ENCODE peak calls at places on chromosomes 13 and 19, in six cellular contexts. I, L, A, M, J and U are unnamed samples.

GRCh38 chr19:14366529-14366928 is 14.7 kb upstream of the ADGRE5 start:
- DNase-seq in I (peak; percentile 93), L (peak; percentile 94), M (peak; percentile 69), J (peak; percentile 69), A (peak; percentile 95), U (peak; percentile 96)

GRCh38 chr13:30107126-30107525 is 200.2 kb downstream of the KATNAL1 start:
- DNase-seq in L (no peak), J (no peak), I (no peak), M (no peak), A (no peak), U (no peak)

GRCh38 chr19:33777351-33777750 is 19.3 kb upstream of the KCTD15 start:
- DNase-seq in L (peak; percentile 75), M (no peak), A (no peak), I (no peak), J (no peak), U (no peak)

GRCh38 chr19:49679832-49680472 is 2.9 kb downstream of the PRMT1 start:
- DNase-seq in L (peak; percentile 49), M (no peak), I (no peak), J (no peak), A (no peak), U (no peak)

GRCh38 chr19:30662211-30662861 is 290.2 kb downstream of the ZNF536 start:
- DNase-seq in A (peak; percentile 22), I (no peak), M (no peak), J (peak; percentile 44), L (no peak), U (no peak)

GRCh38 chr13:38366954-38367645 is 17.4 kb downstream of the UFM1 start:
- DNase-seq in I (no peak), L (no peak), A (no peak), J (no peak), M (no peak), U (no peak)

GRCh38 chr19:32311371-32311770 is 34.0 kb upstream of the ZNF507 start:
- DNase-seq in I (no peak), M (no peak), A (no peak), L (no peak), J (no peak), U (no peak)

GRCh38 chr19:16208847-16209246 is 11.1 kb downstream of the AP1M1 start:
- DNase-seq in L (peak; percentile 38), A (no peak), J (no peak), I (no peak), M (peak; percentile 40), U (no peak)

GRCh38 chr19:41744850-41745249 is 10.5 kb upstream of the CEACAM6 start:
- DNase-seq in A (no peak), I (no peak), M (no peak), J (no peak), L (no peak), U (no peak)

GRCh38 chr13:90746230-90746629 is 601.3 kb upstream of the MIR17HG start:
- DNase-seq in J (no peak), A (no peak), L (no peak), I (no peak), M (no peak), U (no peak)

GRCh38 chr13:23902975-23903905 is 5.9 kb upstream of the C1QTNF9B start:
- DNase-seq in I (peak; percentile 52), M (no peak), A (no peak), J (no peak), L (no peak), U (no peak)

GRCh38 chr19:10299545-10300458 is 9.8 kb downstream of the ZGLP1 start:
- DNase-seq in A (no peak), M (no peak), L (no peak), I (no peak), J (no peak), U (no peak)

DNA sequence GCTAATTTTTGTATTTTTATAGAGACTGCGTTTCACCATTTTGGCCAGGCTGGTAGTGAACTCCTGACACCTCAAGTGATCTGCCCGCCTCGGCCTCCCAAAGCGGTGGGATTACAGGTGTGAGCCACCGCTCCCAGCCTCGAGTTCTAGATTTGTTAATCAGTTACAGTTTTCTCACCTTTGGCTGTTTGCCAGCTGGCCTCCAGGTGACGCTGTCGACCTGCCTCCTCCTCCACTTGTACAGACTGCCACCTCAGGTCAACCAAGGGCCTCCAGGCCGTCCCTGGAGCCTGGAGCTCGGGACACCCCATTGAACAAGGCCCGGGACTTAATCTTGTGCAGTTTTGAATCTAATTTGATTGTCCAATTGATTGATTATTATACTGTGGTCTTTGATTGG is 45.5 kb downstream of the IER2 start:
- DNase-seq in M (no peak), I (peak; percentile 86), A (peak; percentile 83), L (peak; percentile 85), J (peak; percentile 80), U (no peak)
- TF ChIP-seq CTCF in M (no peak), I (peak; percentile 94), A (peak; percentile 23), L (no peak), J (peak; percentile 88), U (no peak)

GRCh38 chr19:17448190-17448967 is at the start of gene TMEM221:
- DNase-seq in L (peak; percentile 77), I (peak; percentile 89), A (peak; percentile 47), J (no peak), M (peak; percentile 81), U (peak; percentile 91)
- TF ChIP-seq POLR2AphosphoS5 in L (no peak), I (no peak), A (no peak), J (no peak), M (no peak), U (no peak)

GRCh38 chr19:7885818-7886217 is 2.5 kb upstream of the LRRC8E start:
- DNase-seq in L (no peak), J (no peak), A (no peak), I (no peak), M (no peak), U (no peak)

GRCh38 chr19:7888826-7889217 is 512 bp downstream of the LRRC8E start:
- DNase-seq in L (no peak), M (no peak), A (no peak), I (no peak), J (no peak), U (no peak)

GRCh38 chr19:7883796-7884570 is 4.3 kb upstream of the LRRC8E start:
- DNase-seq in J (no peak), M (no peak), L (no peak), I (no peak), A (no peak), U (no peak)

GRCh38 chr19:7887408-7888144 is 734 bp upstream of the LRRC8E start:
- DNase-seq in L (no peak), A (no peak), J (no peak), I (no peak), M (no peak), U (no peak)

GRCh38 chr19:7888145-7888825 is at the start of gene LRRC8E:
- DNase-seq in M (no peak), L (no peak), I (peak; percentile 92), A (peak; percentile 79), J (peak; percentile 59), U (peak; percentile 94)
- TF ChIP-seq POLR2A in M (no peak), L (no peak), I (no peak), A (no peak), J (peak; percentile 71), U (no peak)

DNA sequence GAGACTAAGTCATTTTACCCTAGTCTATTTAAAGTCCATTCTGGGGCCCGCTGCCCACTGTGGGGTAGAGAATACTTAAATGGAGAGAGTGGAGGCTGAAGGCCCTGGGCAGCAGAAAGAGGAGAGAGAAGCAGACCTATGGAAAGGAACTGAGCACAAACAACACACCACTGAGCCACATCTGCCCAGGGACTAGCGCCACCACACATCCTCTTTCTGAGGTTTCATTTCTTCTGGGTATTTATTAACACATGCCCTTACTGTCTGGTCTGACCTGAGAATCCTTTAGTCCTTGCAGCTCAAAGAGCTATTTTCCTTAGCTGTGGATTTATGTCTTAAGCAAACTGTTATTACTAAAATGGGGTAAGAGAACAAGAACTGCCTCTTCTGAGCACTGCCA is 154.0 kb downstream of the NALCN start:
- DNase-seq in I (no peak), J (no peak), L (no peak), A (no peak), M (no peak), U (no peak)
- TF ChIP-seq CTCF in I (no peak), J (no peak), L (no peak), A (no peak), M (no peak), U (no peak)

DNA sequence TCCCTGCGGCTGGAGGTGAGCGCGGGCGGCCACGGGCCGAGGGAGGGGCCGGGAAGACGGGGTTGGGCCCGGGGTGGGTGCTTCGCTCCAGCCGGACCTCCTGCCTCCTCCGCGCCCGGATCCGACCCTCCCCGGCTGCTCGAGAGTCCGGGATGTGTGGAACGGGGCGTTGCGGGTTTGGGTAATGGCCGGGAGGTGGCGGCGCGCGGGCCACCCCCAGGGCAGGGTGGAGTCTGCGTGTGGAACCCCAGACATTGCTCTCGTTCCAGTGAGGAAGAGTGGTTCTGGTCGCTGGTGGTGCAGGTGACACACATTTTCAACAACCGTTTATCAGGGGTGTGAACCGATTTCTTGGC is 38.8 kb downstream of the ARHGEF7 start:
- DNase-seq in I (no peak), M (peak; percentile 75), A (no peak), L (no peak), J (peak; percentile 38), U (no peak)
- TF ChIP-seq POLR2AphosphoS5 in I (no peak), M (no peak), A (no peak), L (no peak), J (no peak), U (peak; percentile 19)

DNA sequence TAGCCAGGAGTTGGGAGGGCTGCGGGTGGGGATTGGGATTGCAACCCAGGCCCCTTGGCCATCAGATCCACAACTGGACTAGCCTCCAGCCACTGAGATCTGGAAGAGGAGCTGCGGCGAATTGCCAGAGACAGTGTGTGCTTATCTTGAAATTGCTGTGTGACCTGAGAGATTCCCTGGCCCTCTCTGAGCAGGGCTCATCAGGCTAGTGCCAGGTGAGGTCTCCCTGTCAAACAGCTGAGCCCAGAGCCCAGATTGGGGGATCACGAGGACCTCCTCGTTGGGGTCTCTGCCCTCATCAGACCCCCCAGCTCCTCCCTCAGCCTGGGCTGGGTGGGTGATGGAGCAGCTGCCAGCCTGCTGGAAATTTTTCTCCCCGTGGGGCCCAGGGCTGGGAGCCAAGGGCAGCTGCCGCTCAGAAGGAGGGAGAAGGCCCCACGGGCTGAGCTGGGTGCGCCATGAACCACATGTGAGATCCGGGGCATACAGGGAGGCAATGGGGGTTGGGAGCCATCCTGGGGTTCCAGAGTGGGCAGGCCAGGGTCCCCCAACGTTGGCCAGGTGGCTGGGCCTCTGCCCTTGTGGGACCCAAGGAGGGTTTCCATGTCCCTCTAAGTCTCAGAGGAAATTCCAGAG is 7.2 kb downstream of the FUT5 start:
- DNase-seq in J (no peak), A (no peak), L (no peak), M (no peak), I (no peak), U (no peak)
- TF ChIP-seq POLR2A in J (no peak), A (no peak), L (no peak), M (no peak), I (no peak), U (no peak)

GRCh38 chr19:4264812-4265211 is 14.3 kb upstream of the SHD start:
- DNase-seq in M (no peak), J (no peak), I (no peak), A (no peak), L (no peak), U (no peak)

GRCh38 chr19:4267101-4267900 is 11.8 kb upstream of the SHD start:
- DNase-seq in L (peak; percentile 85), J (peak; percentile 72), A (peak; percentile 63), I (peak; percentile 90), M (no peak), U (peak; percentile 37)

GRCh38 chr19:4266253-4267000 is 12.6 kb upstream of the SHD start:
- DNase-seq in M (no peak), A (no peak), I (no peak), L (no peak), J (no peak), U (no peak)

GRCh38 chr19:4268816-4269430 is 10.1 kb upstream of the SHD start:
- DNase-seq in M (no peak), A (no peak), J (no peak), I (no peak), L (no peak), U (no peak)

GRCh38 chr19:4267901-4268815 is 10.9 kb upstream of the SHD start:
- DNase-seq in M (no peak), I (no peak), A (peak; percentile 85), J (peak; percentile 69), L (no peak), U (no peak)
- TF ChIP-seq CTCF in M (no peak), I (no peak), A (no peak), J (no peak), L (no peak), U (no peak)